ENCODE peak calls at places on chromosomes 5 and 9, in ten cellular contexts. One of them, this sample, is unnamed.
A peak's percentile ranks its signal among the peaks of the same experiment; 100 is the strongest.

GRCh38 chr5:20570486-20570885 is 582.5 kb upstream of the CDH18 start:
- DNase-seq in astrocyte: no peak
- DNase-seq in AG04449: no peak
- DNase-seq in ovary: no peak
- DNase-seq in heart left ventricle: no peak
- DNase-seq in tibial artery: no peak
- DNase-seq in sigmoid colon: no peak
- DNase-seq in GM10248: no peak
- DNase-seq in BJ: no peak
- DNase-seq in Calu3: no peak
- DNase-seq in this sample: no peak

GRCh38 chr9:19232830-19233194 is 2.3 kb downstream of the DENND4C start:
- DNase-seq in Calu3: no peak
- DNase-seq in GM10248: peak; percentile 42
- DNase-seq in heart left ventricle: no peak
- DNase-seq in AG04449: no peak
- DNase-seq in sigmoid colon: no peak
- DNase-seq in tibial artery: no peak
- DNase-seq in ovary: no peak
- DNase-seq in BJ: no peak
- DNase-seq in astrocyte: peak; percentile 57
- DNase-seq in this sample: no peak

GRCh38 chr5:149141957-149142851 is 911 bp downstream of the ABLIM3 start:
- DNase-seq in GM10248: no peak
- DNase-seq in AG04449: no peak
- DNase-seq in astrocyte: no peak
- DNase-seq in ovary: no peak
- DNase-seq in sigmoid colon: no peak
- DNase-seq in BJ: no peak
- DNase-seq in heart left ventricle: peak; percentile 62
- DNase-seq in tibial artery: peak; percentile 74
- DNase-seq in Calu3: no peak
- DNase-seq in this sample: no peak

GRCh38 chr5:42720242-42720641 is 36.4 kb upstream of the CCDC152 start:
- DNase-seq in BJ: no peak
- DNase-seq in astrocyte: no peak
- DNase-seq in Calu3: no peak
- DNase-seq in GM10248: no peak
- DNase-seq in ovary: no peak
- DNase-seq in heart left ventricle: no peak
- DNase-seq in sigmoid colon: no peak
- DNase-seq in tibial artery: no peak
- DNase-seq in AG04449: no peak
- DNase-seq in this sample: no peak

GRCh38 chr5:142109356-142110045 is 922 bp downstream of the NDFIP1 start:
- DNase-seq in tibial artery: no peak
- DNase-seq in Calu3: no peak
- DNase-seq in astrocyte: no peak
- DNase-seq in ovary: peak; percentile 21
- DNase-seq in GM10248: no peak
- DNase-seq in heart left ventricle: peak; percentile 22
- DNase-seq in AG04449: no peak
- DNase-seq in BJ: no peak
- DNase-seq in sigmoid colon: no peak
- DNase-seq in this sample: no peak

GRCh38 chr9:98536542-98537173 is 172.1 kb downstream of the GABBR2 start:
- DNase-seq in tibial artery: no peak
- DNase-seq in heart left ventricle: no peak
- DNase-seq in GM10248: peak; percentile 59
- DNase-seq in Calu3: no peak
- DNase-seq in AG04449: no peak
- DNase-seq in astrocyte: no peak
- DNase-seq in BJ: no peak
- DNase-seq in ovary: no peak
- DNase-seq in sigmoid colon: no peak
- DNase-seq in this sample: no peak

GRCh38 chr5:151632524-151632923 is 41.4 kb upstream of the FAT2 start:
- DNase-seq in heart left ventricle: peak; percentile 33
- DNase-seq in GM10248: no peak
- DNase-seq in ovary: no peak
- DNase-seq in tibial artery: no peak
- DNase-seq in astrocyte: no peak
- DNase-seq in sigmoid colon: no peak
- DNase-seq in Calu3: no peak
- DNase-seq in AG04449: no peak
- DNase-seq in BJ: no peak
- DNase-seq in this sample: no peak

GRCh38 chr9:65409471-65409980 is 124.5 kb upstream of the FOXD4L5 start:
- DNase-seq in heart left ventricle: no peak
- DNase-seq in Calu3: no peak
- DNase-seq in ovary: no peak
- DNase-seq in astrocyte: no peak
- DNase-seq in tibial artery: no peak
- DNase-seq in AG04449: no peak
- DNase-seq in GM10248: no peak
- DNase-seq in BJ: no peak
- DNase-seq in sigmoid colon: no peak
- DNase-seq in this sample: no peak

GRCh38 chr9:121292801-121293241 is 24.9 kb downstream of the GSN start:
- DNase-seq in AG04449: no peak
- DNase-seq in ovary: no peak
- DNase-seq in heart left ventricle: no peak
- DNase-seq in sigmoid colon: peak; percentile 61
- DNase-seq in Calu3: no peak
- DNase-seq in GM10248: no peak
- DNase-seq in astrocyte: no peak
- DNase-seq in tibial artery: peak; percentile 53
- DNase-seq in BJ: no peak
- DNase-seq in this sample: no peak

GRCh38 chr5:158855510-158855909 is 244.2 kb downstream of the EBF1 start:
- DNase-seq in ovary: no peak
- DNase-seq in GM10248: no peak
- DNase-seq in tibial artery: no peak
- DNase-seq in sigmoid colon: no peak
- DNase-seq in Calu3: no peak
- DNase-seq in heart left ventricle: no peak
- DNase-seq in astrocyte: no peak
- DNase-seq in AG04449: no peak
- DNase-seq in BJ: no peak
- DNase-seq in this sample: no peak

GRCh38 chr9:91781116-91781515 is 168.9 kb downstream of the ROR2 start:
- DNase-seq in tibial artery: no peak
- DNase-seq in AG04449: no peak
- DNase-seq in heart left ventricle: no peak
- DNase-seq in sigmoid colon: peak; percentile 68
- DNase-seq in BJ: no peak
- DNase-seq in GM10248: no peak
- DNase-seq in Calu3: no peak
- DNase-seq in ovary: no peak
- DNase-seq in astrocyte: no peak
- DNase-seq in this sample: no peak

GRCh38 chr5:59592101-59592500 is 301.4 kb downstream of the PDE4D start:
- DNase-seq in AG04449: no peak
- DNase-seq in tibial artery: no peak
- DNase-seq in heart left ventricle: no peak
- DNase-seq in GM10248: no peak
- DNase-seq in sigmoid colon: no peak
- DNase-seq in BJ: no peak
- DNase-seq in astrocyte: no peak
- DNase-seq in ovary: no peak
- DNase-seq in Calu3: no peak
- DNase-seq in this sample: no peak

DNA sequence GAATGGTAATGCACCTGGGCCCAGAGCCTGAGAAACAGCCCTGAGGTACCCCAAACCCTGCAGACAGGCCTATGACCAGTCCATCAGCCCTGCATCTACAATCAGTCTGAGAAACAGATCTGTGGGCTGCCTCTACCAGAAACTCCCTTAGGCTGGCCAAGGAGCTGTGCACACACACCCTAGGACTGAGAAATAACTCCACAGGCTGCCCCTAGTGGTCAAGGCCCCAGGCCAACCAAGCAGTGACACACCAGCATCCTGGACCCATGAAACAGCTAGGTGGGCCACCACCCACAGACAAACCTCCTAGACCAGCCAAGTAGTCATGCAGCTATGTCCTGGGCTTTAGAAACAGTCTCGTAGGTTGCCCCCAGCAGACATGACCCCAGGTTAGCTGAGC is 253.6 kb upstream of the VLDLR start:
- DNase-seq in GM10248: no peak
- DNase-seq in BJ: no peak
- DNase-seq in Calu3: no peak
- DNase-seq in AG04449: no peak
- DNase-seq in ovary: no peak
- DNase-seq in heart left ventricle: no peak
- DNase-seq in astrocyte: no peak
- DNase-seq in sigmoid colon: no peak
- DNase-seq in tibial artery: no peak
- DNase-seq in this sample: no peak
- TF ChIP-seq CTCF in GM10248: no peak
- TF ChIP-seq CTCF in BJ: peak; percentile 13
- TF ChIP-seq CTCF in Calu3: no peak
- TF ChIP-seq CTCF in AG04449: peak; percentile 6
- TF ChIP-seq CTCF in ovary: no peak
- TF ChIP-seq CTCF in heart left ventricle: no peak
- TF ChIP-seq CTCF in astrocyte: no peak
- TF ChIP-seq CTCF in sigmoid colon: no peak
- TF ChIP-seq CTCF in tibial artery: no peak
- TF ChIP-seq CTCF in this sample: peak; percentile 38

GRCh38 chr9:123434619-123435240 is 78.7 kb downstream of the CRB2 start:
- DNase-seq in AG04449: no peak
- DNase-seq in ovary: no peak
- DNase-seq in Calu3: peak; percentile 2
- DNase-seq in heart left ventricle: no peak
- DNase-seq in sigmoid colon: peak; percentile 29
- DNase-seq in BJ: no peak
- DNase-seq in tibial artery: no peak
- DNase-seq in GM10248: no peak
- DNase-seq in astrocyte: no peak
- DNase-seq in this sample: no peak
- TF ChIP-seq CTCF in AG04449: no peak
- TF ChIP-seq CTCF in ovary: no peak
- TF ChIP-seq CTCF in Calu3: no peak
- TF ChIP-seq CTCF in heart left ventricle: no peak
- TF ChIP-seq CTCF in sigmoid colon: no peak
- TF ChIP-seq CTCF in BJ: peak; percentile 24
- TF ChIP-seq CTCF in tibial artery: no peak
- TF ChIP-seq CTCF in GM10248: no peak
- TF ChIP-seq CTCF in astrocyte: no peak
- TF ChIP-seq CTCF in this sample: peak; percentile 10

DNA sequence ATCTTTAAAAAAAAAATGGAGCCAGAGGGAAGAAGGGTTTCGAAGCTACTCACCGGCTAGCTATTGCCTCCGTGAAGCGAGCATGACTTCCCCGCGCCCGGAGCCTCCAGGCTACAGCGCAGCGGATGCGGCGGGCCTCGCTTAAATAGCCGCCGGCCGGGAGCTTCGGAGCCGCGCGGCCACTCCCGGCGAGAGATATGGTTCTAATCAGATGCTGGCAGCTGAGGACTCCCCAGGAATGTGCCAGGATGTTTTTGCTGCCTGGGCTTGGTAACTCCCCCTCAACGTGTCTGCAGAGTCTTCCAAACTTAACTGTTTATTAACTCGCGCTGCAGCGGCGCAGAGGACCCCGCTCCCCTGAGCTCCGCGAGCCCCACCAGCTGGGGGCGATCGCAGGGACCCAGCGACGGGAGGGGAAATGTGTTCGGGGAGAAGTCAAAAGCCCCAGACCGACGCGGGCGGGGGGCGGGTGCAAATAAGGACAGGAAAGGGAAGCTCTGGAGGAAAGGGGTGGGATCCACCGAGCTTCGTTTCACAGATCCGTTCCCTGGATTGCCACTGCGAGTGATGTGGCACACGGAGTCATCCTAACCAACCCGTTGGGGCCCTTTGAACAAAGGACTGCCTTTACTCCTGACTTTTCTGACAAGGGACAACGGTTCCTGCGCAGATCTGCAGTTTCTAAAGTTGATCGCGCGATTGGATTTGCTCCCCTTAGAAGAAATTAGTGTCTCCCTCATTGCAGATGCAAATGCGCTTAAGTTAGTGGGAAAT is at the start of gene DAB2:
- DNase-seq in Calu3: peak; percentile 81
- DNase-seq in ovary: peak; percentile 78
- DNase-seq in sigmoid colon: peak; percentile 92
- DNase-seq in astrocyte: peak; percentile 96
- DNase-seq in heart left ventricle: peak; percentile 90
- DNase-seq in BJ: peak; percentile 91
- DNase-seq in AG04449: peak; percentile 91
- DNase-seq in tibial artery: peak; percentile 92
- DNase-seq in GM10248: peak; percentile 17
- DNase-seq in this sample: peak; percentile 94
- TF ChIP-seq CTCF in Calu3: peak; percentile 70
- TF ChIP-seq CTCF in ovary: peak; percentile 57
- TF ChIP-seq CTCF in sigmoid colon: peak; percentile 43
- TF ChIP-seq CTCF in astrocyte: peak; percentile 48
- TF ChIP-seq CTCF in heart left ventricle: peak; percentile 41
- TF ChIP-seq CTCF in BJ: peak; percentile 82
- TF ChIP-seq CTCF in AG04449: peak; percentile 87
- TF ChIP-seq CTCF in tibial artery: peak; percentile 47
- TF ChIP-seq CTCF in GM10248: peak; percentile 9
- TF ChIP-seq CTCF in this sample: peak; percentile 78

GRCh38 chr5:69261034-69261433 is 26.3 kb downstream of the CDK7 start:
- DNase-seq in tibial artery: no peak
- DNase-seq in BJ: no peak
- DNase-seq in ovary: no peak
- DNase-seq in GM10248: no peak
- DNase-seq in astrocyte: peak; percentile 48
- DNase-seq in heart left ventricle: no peak
- DNase-seq in AG04449: no peak
- DNase-seq in sigmoid colon: no peak
- DNase-seq in Calu3: no peak
- DNase-seq in this sample: no peak

GRCh38 chr5:69268899-69269298 is 34.2 kb downstream of the CDK7 start:
- DNase-seq in ovary: no peak
- DNase-seq in tibial artery: no peak
- DNase-seq in Calu3: no peak
- DNase-seq in AG04449: no peak
- DNase-seq in GM10248: no peak
- DNase-seq in sigmoid colon: no peak
- DNase-seq in astrocyte: no peak
- DNase-seq in heart left ventricle: no peak
- DNase-seq in BJ: no peak
- DNase-seq in this sample: no peak

GRCh38 chr5:69271376-69271775 is 36.7 kb downstream of the CDK7 start:
- DNase-seq in astrocyte: peak; percentile 48
- DNase-seq in BJ: no peak
- DNase-seq in tibial artery: no peak
- DNase-seq in GM10248: no peak
- DNase-seq in heart left ventricle: peak; percentile 27
- DNase-seq in AG04449: peak; percentile 12
- DNase-seq in ovary: no peak
- DNase-seq in sigmoid colon: no peak
- DNase-seq in Calu3: peak; percentile 19
- DNase-seq in this sample: no peak

GRCh38 chr5:69270827-69271226 is 36.1 kb downstream of the CDK7 start:
- DNase-seq in astrocyte: no peak
- DNase-seq in sigmoid colon: no peak
- DNase-seq in AG04449: no peak
- DNase-seq in tibial artery: no peak
- DNase-seq in heart left ventricle: no peak
- DNase-seq in BJ: no peak
- DNase-seq in ovary: no peak
- DNase-seq in Calu3: no peak
- DNase-seq in GM10248: no peak
- DNase-seq in this sample: no peak

GRCh38 chr5:69265931-69266330 is 31.2 kb downstream of the CDK7 start:
- DNase-seq in sigmoid colon: no peak
- DNase-seq in heart left ventricle: no peak
- DNase-seq in Calu3: peak; percentile 11
- DNase-seq in GM10248: no peak
- DNase-seq in AG04449: no peak
- DNase-seq in astrocyte: no peak
- DNase-seq in BJ: no peak
- DNase-seq in tibial artery: no peak
- DNase-seq in ovary: no peak
- DNase-seq in this sample: no peak
- TF ChIP-seq CTCF in sigmoid colon: no peak
- TF ChIP-seq CTCF in heart left ventricle: no peak
- TF ChIP-seq CTCF in Calu3: no peak
- TF ChIP-seq CTCF in GM10248: peak; percentile 30
- TF ChIP-seq CTCF in AG04449: peak; percentile 19
- TF ChIP-seq CTCF in astrocyte: no peak
- TF ChIP-seq CTCF in BJ: peak; percentile 24
- TF ChIP-seq CTCF in tibial artery: no peak
- TF ChIP-seq CTCF in ovary: no peak
- TF ChIP-seq CTCF in this sample: peak; percentile 48

This sample was measured in HFF-Myc.